ENCODE peak calls at places on chromosomes 13 and 19, in seven cellular contexts. A is left ventricle myocardium inferior, Q is endothelial cell, H is AG10803, X is fibroblast of the aortic adventitia, D is kidney epithelial cell, B is HCT116. N is an unnamed sample.

GRCh38 chr13:106318941-106319411 is 216.5 kb downstream of the EFNB2 start:
- DNase-seq in A (no peak), Q (no peak), H (peak; percentile 92), X (peak; percentile 79), D (peak; percentile 90), B (peak; percentile 62), N (peak; percentile 62)

GRCh38 chr13:90933097-90933826 is 414.2 kb upstream of the MIR17HG start:
- DNase-seq in A (no peak), Q (no peak), H (no peak), X (no peak), D (no peak), B (no peak), N (no peak)

GRCh38 chr19:29687244-29687896 is 22.1 kb downstream of the PLEKHF1 start:
- DNase-seq in A (no peak), Q (no peak), H (peak; percentile 99), X (peak; percentile 99), D (peak; percentile 89), B (no peak), N (peak; percentile 96)

GRCh38 chr19:35396240-35396885 is 25.5 kb downstream of the GPR42 start:
- DNase-seq in A (no peak), Q (no peak), H (no peak), X (no peak), D (no peak), B (no peak), N (no peak)

GRCh38 chr13:59424661-59425060 is 739.1 kb downstream of the DIAPH3 start:
- DNase-seq in A (no peak), Q (no peak), H (peak; percentile 46), X (no peak), D (no peak), B (no peak), N (peak; percentile 80)

GRCh38 chr13:108325863-108326262 is 56.3 kb downstream of the TNFSF13B start:
- DNase-seq in A (no peak), Q (no peak), H (no peak), X (no peak), D (no peak), B (no peak), N (no peak)

GRCh38 chr19:2056810-2057192 is 5.8 kb upstream of the MKNK2 start:
- DNase-seq in A (no peak), Q (no peak), H (no peak), X (no peak), D (no peak), B (no peak), N (no peak)

GRCh38 chr19:40553885-40554857 is 22.5 kb upstream of the SHKBP1 start:
- DNase-seq in A (no peak), Q (no peak), H (no peak), X (no peak), D (no peak), B (no peak), N (no peak)

GRCh38 chr19:1407662-1408299 is 395 bp downstream of the DAZAP1 start:
- DNase-seq in A (peak; percentile 44), Q (no peak), H (no peak), X (no peak), D (no peak), B (no peak), N (no peak)

GRCh38 chr19:2041686-2042484 is 9.2 kb downstream of the MKNK2 start:
- DNase-seq in A (peak; percentile 98), Q (peak; percentile 99), H (peak; percentile 84), X (peak; percentile 81), D (peak; percentile 74), B (peak; percentile 82), N (no peak)

GRCh38 chr19:39180749-39181148 is 16.0 kb upstream of the NCCRP1 start:
- DNase-seq in A (no peak), Q (no peak), H (no peak), X (no peak), D (no peak), B (no peak), N (no peak)

GRCh38 chr13:21078501-21078900 is 17.1 kb upstream of the LATS2 start:
- DNase-seq in A (no peak), Q (no peak), H (peak; percentile 89), X (peak; percentile 16), D (no peak), B (no peak), N (no peak)

GRCh38 chr19:39144487-39145071 is 19.0 kb downstream of the PAK4 start:
- DNase-seq in A (no peak), Q (peak; percentile 75), H (peak; percentile 48), X (peak; percentile 57), D (no peak), B (no peak), N (peak; percentile 34)

GRCh38 chr13:96967248-96967745 is 27.0 kb downstream of the OXGR1 start:
- DNase-seq in A (no peak), Q (no peak), H (no peak), X (peak; percentile 24), D (no peak), B (peak; percentile 59), N (no peak)
- TF ChIP-seq CTCF in A (no peak), Q (peak; percentile 51), H (no peak), X (no peak), D (no peak), B (peak; percentile 47), N (peak; percentile 71)

GRCh38 chr13:109743706-109744453 is 42.5 kb downstream of the IRS2 start:
- DNase-seq in A (no peak), Q (peak; percentile 56), H (peak; percentile 66), X (peak; percentile 25), D (peak; percentile 73), B (no peak), N (peak; percentile 49)
- TF ChIP-seq CTCF in A (no peak), Q (no peak), H (peak; percentile 17), X (no peak), D (peak; percentile 19), B (no peak), N (no peak)

GRCh38 chr19:16628984-16629691 is 1.1 kb upstream of the MED26 start:
- DNase-seq in A (peak; percentile 37), Q (no peak), H (peak; percentile 86), X (peak; percentile 82), D (no peak), B (no peak), N (peak; percentile 47)

GRCh38 chr19:16627928-16628182 is 149 bp downstream of the MED26 start:
- DNase-seq in A (no peak), Q (no peak), H (no peak), X (no peak), D (no peak), B (no peak), N (no peak)

GRCh38 chr19:16626796-16627193 is 1.2 kb downstream of the MED26 start:
- DNase-seq in A (no peak), Q (no peak), H (no peak), X (no peak), D (no peak), B (no peak), N (no peak)

GRCh38 chr19:16628183-16628983 is at the start of gene MED26:
- DNase-seq in A (peak; percentile 96), Q (peak; percentile 98), H (peak; percentile 91), X (peak; percentile 89), D (peak; percentile 59), B (peak; percentile 78), N (peak; percentile 90)

GRCh38 chr19:16627194-16627927 is 643 bp downstream of the MED26 start:
- DNase-seq in A (no peak), Q (peak; percentile 22), H (peak; percentile 14), X (no peak), D (no peak), B (no peak), N (no peak)
- TF ChIP-seq CTCF in A (no peak), Q (no peak), H (no peak), X (no peak), D (no peak), B (no peak), N (no peak)

GRCh38 chr19:12937243-12938053 is 961 bp upstream of the CALR start:
- DNase-seq in A (no peak), Q (peak; percentile 49), H (peak; percentile 31), X (no peak), D (no peak), B (no peak), N (no peak)

GRCh38 chr19:12938054-12938535 is 314 bp upstream of the CALR start:
- DNase-seq in A (peak; percentile 100), Q (peak; percentile 97), H (peak; percentile 99), X (peak; percentile 100), D (peak; percentile 92), B (peak; percentile 99), N (peak; percentile 100)

GRCh38 chr19:12939292-12939606 is 840 bp downstream of the CALR start:
- DNase-seq in A (no peak), Q (no peak), H (peak; percentile 49), X (peak; percentile 56), D (no peak), B (no peak), N (peak; percentile 25)

GRCh38 chr19:12939908-12940533 is 1.6 kb downstream of the CALR start:
- DNase-seq in A (no peak), Q (no peak), H (no peak), X (no peak), D (no peak), B (no peak), N (no peak)

GRCh38 chr19:12938536-12939291 is at the start of gene CALR:
- DNase-seq in A (no peak), Q (no peak), H (peak; percentile 44), X (peak; percentile 37), D (no peak), B (no peak), N (no peak)
- TF ChIP-seq CTCF in A (peak; percentile 31), Q (no peak), H (peak; percentile 36), X (peak; percentile 34), D (peak; percentile 22), B (no peak), N (peak; percentile 59)

GRCh38 chr13:43664700-43665191 is 122.0 kb downstream of the ENOX1 start:
- DNase-seq in A (peak; percentile 16), Q (no peak), H (peak; percentile 67), X (peak; percentile 70), D (peak; percentile 4), B (no peak), N (peak; percentile 67)
- TF ChIP-seq CTCF in A (no peak), Q (no peak), H (no peak), X (no peak), D (no peak), B (no peak), N (no peak)